ENCODE peak calls at places on chromosomes 16 and 17, in seven cellular contexts. G, M, O, B, R, Y and Z are unnamed samples.

GRCh38 chr16:74029122-74029805 is 267.4 kb upstream of the PSMD7 start:
- DNase-seq in G (no peak), M (no peak), O (no peak), B (no peak), R (no peak), Y (no peak), Z (no peak)

GRCh38 chr17:60173304-60173807 is 23.6 kb downstream of the CA4 start:
- DNase-seq in G (no peak), M (no peak), O (no peak), B (no peak), R (no peak), Y (no peak), Z (no peak)

GRCh38 chr17:83151056-83151441 is 71.6 kb downstream of the METRNL start:
- DNase-seq in G (no peak), M (no peak), O (no peak), B (no peak), R (no peak), Y (no peak), Z (no peak)

GRCh38 chr17:77163001-77163400 is 22.2 kb downstream of the SEC14L1 start:
- DNase-seq in G (no peak), M (no peak), O (no peak), B (no peak), R (no peak), Y (no peak), Z (no peak)

GRCh38 chr17:37218849-37219248 is 156.9 kb upstream of the C17orf78 start:
- DNase-seq in G (no peak), M (no peak), O (no peak), B (no peak), R (no peak), Y (no peak), Z (no peak)

GRCh38 chr16:80105160-80105559 is 435.6 kb upstream of the DYNLRB2 start:
- DNase-seq in G (no peak), M (no peak), O (no peak), B (no peak), R (no peak), Y (no peak), Z (no peak)

GRCh38 chr17:21452377-21453143 is 76.4 kb downstream of the KCNJ12 start:
- DNase-seq in G (peak; percentile 49), M (peak; percentile 35), O (no peak), B (peak; percentile 33), R (peak; percentile 58), Y (no peak), Z (peak; percentile 53)

GRCh38 chr17:19569785-19570496 is 36.3 kb downstream of the SLC47A1 start:
- DNase-seq in G (no peak), M (no peak), O (no peak), B (no peak), R (no peak), Y (no peak), Z (peak; percentile 29)

GRCh38 chr16:65473699-65474098 is 351.8 kb upstream of the CDH11 start:
- DNase-seq in G (no peak), M (no peak), O (no peak), B (no peak), R (no peak), Y (no peak), Z (no peak)

GRCh38 chr17:66474810-66475497 is 172.5 kb downstream of the PRKCA start:
- DNase-seq in G (no peak), M (no peak), O (no peak), B (no peak), R (no peak), Y (no peak), Z (no peak)

GRCh38 chr16:82761858-82762257 is 135.1 kb downstream of the CDH13 start:
- DNase-seq in G (no peak), M (no peak), O (no peak), B (no peak), R (no peak), Y (no peak), Z (peak; percentile 27)

GRCh38 chr17:61647044-61647443 is 56.0 kb upstream of the NACA2 start:
- DNase-seq in G (no peak), M (no peak), O (peak; percentile 10), B (no peak), R (no peak), Y (no peak), Z (no peak)

GRCh38 chr16:53090591-53091507 is 36.1 kb downstream of the CHD9 start:
- DNase-seq in G (peak; percentile 98), M (peak; percentile 97), O (no peak), B (peak; percentile 70), R (peak; percentile 94), Y (no peak), Z (peak; percentile 69)

GRCh38 chr17:67244621-67245072 is 349 bp downstream of the HELZ start:
- DNase-seq in G (peak; percentile 19), M (peak; percentile 64), O (peak; percentile 25), B (peak; percentile 51), R (peak; percentile 23), Y (peak; percentile 23), Z (no peak)

GRCh38 chr16:17162560-17162959 is 308.2 kb downstream of the XYLT1 start:
- DNase-seq in G (no peak), M (no peak), O (no peak), B (no peak), R (no peak), Y (no peak), Z (no peak)

GRCh38 chr16:56211471-56211944 is 20.2 kb downstream of the GNAO1 start:
- DNase-seq in G (no peak), M (no peak), O (no peak), B (no peak), R (no peak), Y (no peak), Z (no peak)

GRCh38 chr17:12395733-12396354 is 269.8 kb upstream of the MYOCD start:
- DNase-seq in G (no peak), M (no peak), O (peak; percentile 15), B (no peak), R (no peak), Y (peak; percentile 34), Z (peak; percentile 47)

GRCh38 chr16:77871932-77872331 is 83.6 kb downstream of the VAT1L start:
- DNase-seq in G (no peak), M (no peak), O (no peak), B (no peak), R (no peak), Y (no peak), Z (no peak)

DNA sequence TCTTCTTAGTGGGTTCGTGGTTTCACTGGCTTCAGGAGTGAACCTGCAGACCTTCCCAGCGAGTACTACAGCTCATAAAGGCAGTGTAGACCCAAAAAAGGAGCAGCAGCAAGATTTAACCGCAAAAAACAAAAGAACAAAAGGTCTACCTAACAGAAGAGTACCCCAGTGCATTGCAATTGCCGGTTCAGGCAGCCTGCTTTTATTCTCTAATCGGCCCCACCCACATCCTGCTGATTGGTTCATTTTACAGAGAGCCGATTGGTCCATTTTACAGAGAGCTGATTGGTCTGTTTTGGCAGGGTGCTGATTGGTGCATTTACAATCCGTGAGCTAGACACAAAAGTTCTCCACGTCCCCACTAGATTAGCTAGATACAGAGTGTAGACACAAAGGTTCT is 2.0 kb upstream of the ARRB2 start:
- DNase-seq in G (no peak), M (no peak), O (no peak), B (no peak), R (no peak), Y (no peak), Z (no peak)
- TF ChIP-seq POLR2A in G (no peak), M (no peak), O (no peak), B (no peak), R (peak; percentile 16), Y (no peak), Z (peak; percentile 25)

DNA sequence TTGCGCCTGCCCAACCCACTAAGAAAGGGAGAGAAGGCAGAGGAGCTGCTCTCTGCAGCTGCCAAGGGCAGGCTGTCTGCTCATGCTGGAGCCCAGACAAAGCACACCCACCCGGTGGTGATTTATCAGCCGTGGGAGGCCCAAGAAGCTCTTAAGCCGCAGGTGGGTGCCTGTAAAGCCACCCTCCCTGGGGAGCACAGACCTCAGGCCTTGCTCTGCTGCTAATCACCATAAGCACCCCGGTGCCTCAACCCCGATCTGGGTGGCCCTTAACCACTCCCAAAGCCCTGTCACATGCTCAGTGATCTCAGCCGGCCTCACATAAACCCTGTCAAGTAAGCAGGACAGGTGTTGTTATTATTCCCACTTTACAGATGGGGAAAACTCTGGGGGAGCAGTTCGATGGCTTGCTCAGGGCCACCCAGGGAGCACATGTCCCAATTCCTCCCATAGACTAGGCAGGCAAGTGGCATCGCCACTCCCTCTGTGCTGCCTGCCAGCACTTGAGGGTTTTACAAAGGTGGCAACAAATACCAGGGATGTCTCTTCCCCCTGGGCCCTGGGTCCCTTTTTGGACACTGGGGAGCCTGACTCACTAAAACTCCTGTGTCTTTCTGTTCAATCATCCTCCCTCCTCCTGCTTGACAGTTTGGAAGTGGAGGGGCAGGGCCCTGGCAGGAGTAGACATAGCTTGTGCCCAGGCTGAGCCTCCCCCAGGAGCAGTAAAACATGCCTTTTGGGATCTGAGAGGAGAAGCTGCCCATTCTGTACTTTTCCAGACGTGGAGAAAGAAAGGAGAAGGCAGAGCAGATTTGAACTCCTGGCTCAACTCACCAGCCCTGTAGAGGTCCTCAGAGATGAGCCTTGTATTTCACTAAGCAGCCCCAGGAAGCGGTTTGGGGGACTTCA is 299.3 kb downstream of the SOX9 start:
- DNase-seq in G (peak; percentile 21), M (no peak), O (peak; percentile 35), B (no peak), R (no peak), Y (no peak), Z (peak; percentile 36)
- TF ChIP-seq POLR2A in G (no peak), M (no peak), O (no peak), B (no peak), R (no peak), Y (no peak), Z (no peak)

DNA sequence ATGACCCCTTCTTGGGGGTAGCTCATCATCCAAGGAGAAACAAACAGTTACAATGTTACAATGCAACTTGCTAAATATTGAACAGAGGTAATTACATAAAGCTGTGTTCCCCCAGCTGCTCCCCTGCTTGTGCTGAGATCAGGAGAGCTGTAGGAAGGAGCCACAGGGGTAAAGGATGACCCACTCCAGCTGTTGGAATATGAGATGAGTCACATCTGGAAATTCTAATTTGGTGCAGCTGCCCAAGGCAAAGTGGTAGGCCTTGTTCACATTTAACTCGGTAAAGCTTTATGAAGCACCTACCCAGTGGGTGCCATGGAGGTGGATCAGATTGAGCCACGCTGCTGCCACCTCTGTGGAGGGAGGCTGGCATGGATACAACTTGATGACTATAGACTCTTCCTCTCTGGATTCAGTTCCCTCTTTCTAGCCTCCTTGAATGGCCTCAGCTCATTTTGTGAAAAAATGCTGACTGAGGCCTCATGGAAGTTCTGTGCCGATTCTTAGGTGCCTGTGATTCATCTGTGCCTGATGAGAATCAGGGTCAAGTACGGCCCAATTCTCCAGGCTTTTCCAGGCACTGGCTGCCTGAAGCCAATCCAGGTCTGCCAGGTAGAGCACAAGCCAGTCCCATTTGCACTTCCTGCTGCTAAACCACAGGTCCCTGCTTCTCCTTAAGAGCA is 7.5 kb downstream of the ZNF689 start:
- DNase-seq in G (no peak), M (no peak), O (no peak), B (no peak), R (no peak), Y (no peak), Z (no peak)
- TF ChIP-seq POLR2A in G (no peak), M (no peak), O (no peak), B (no peak), R (no peak), Y (no peak), Z (no peak)

DNA sequence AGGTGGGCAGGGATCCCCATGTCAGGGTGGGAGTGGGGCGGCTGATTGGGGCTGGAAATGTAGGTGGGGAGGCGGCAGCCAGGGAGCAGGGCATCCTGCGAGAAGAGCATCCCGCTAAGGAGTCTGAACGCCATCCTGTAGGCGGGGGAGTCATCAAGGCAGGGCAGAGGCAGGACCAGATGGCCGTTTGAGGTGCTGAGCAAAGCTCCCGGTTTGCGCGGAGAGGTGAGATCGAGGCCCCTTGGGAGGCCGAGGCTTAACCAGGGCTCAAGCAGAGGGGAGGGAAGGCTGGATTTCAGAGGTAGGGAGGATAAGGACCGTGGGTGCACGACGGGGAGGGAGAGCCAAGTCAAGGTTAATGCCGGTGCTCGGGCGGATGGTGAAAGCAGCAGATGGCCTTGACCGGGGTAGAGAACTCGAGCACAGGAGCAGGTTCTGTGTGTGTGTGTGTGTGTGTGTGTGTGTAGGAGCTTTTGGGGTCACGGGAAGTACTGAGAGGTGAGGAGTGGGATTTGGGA is 472 bp upstream of the NME2 start:
- DNase-seq in G (no peak), M (no peak), O (no peak), B (peak; percentile 42), R (peak; percentile 36), Y (peak; percentile 56), Z (peak; percentile 31)
- TF ChIP-seq POLR2A in G (no peak), M (no peak), O (no peak), B (no peak), R (no peak), Y (no peak), Z (no peak)